ENCODE peak calls at places on chromosomes 7 and 10, in nine cellular contexts. One of them, this sample, is unnamed.
A peak's percentile ranks its signal among the peaks of the same experiment; 100 is the strongest.

GRCh38 chr10:83892737-83893136 is 246.6 kb upstream of the GHITM start:
- DNase-seq in stomach: no peak
- DNase-seq in AG09319: no peak
- DNase-seq in PC-3: no peak
- DNase-seq in BE2C: no peak
- DNase-seq in CD8-positive, alpha-beta T cell: no peak
- DNase-seq in progenitor cell of endocrine pancreas: no peak
- DNase-seq in chondrocyte: no peak
- DNase-seq in fibroblast of lung: no peak
- DNase-seq in this sample: no peak

GRCh38 chr10:132135398-132135872 is 51.3 kb upstream of the DPYSL4 start:
- DNase-seq in stomach: no peak
- DNase-seq in AG09319: no peak
- DNase-seq in PC-3: no peak
- DNase-seq in BE2C: peak; percentile 2
- DNase-seq in CD8-positive, alpha-beta T cell: no peak
- DNase-seq in progenitor cell of endocrine pancreas: no peak
- DNase-seq in chondrocyte: peak; percentile 79
- DNase-seq in fibroblast of lung: no peak
- DNase-seq in this sample: no peak

GRCh38 chr10:68333905-68334431 is 1.2 kb upstream of the PBLD start:
- DNase-seq in stomach: no peak
- DNase-seq in AG09319: no peak
- DNase-seq in PC-3: no peak
- DNase-seq in BE2C: no peak
- DNase-seq in CD8-positive, alpha-beta T cell: no peak
- DNase-seq in progenitor cell of endocrine pancreas: no peak
- DNase-seq in chondrocyte: no peak
- DNase-seq in fibroblast of lung: no peak
- DNase-seq in this sample: no peak

GRCh38 chr7:139043823-139044812 is 8.3 kb upstream of the ZC3HAV1L start:
- DNase-seq in stomach: peak; percentile 55
- DNase-seq in AG09319: no peak
- DNase-seq in PC-3: no peak
- DNase-seq in BE2C: no peak
- DNase-seq in CD8-positive, alpha-beta T cell: peak; percentile 80
- DNase-seq in progenitor cell of endocrine pancreas: no peak
- DNase-seq in chondrocyte: no peak
- DNase-seq in fibroblast of lung: no peak
- DNase-seq in this sample: no peak

GRCh38 chr10:60789340-60789739 is 11.1 kb downstream of the CDK1 start:
- DNase-seq in stomach: no peak
- DNase-seq in AG09319: no peak
- DNase-seq in PC-3: no peak
- DNase-seq in BE2C: no peak
- DNase-seq in CD8-positive, alpha-beta T cell: no peak
- DNase-seq in progenitor cell of endocrine pancreas: no peak
- DNase-seq in chondrocyte: no peak
- DNase-seq in fibroblast of lung: no peak
- DNase-seq in this sample: no peak

GRCh38 chr10:48444266-48444665 is 137.8 kb downstream of the MAPK8 start:
- DNase-seq in stomach: peak; percentile 25
- DNase-seq in AG09319: no peak
- DNase-seq in PC-3: peak; percentile 49
- DNase-seq in BE2C: peak; percentile 34
- DNase-seq in CD8-positive, alpha-beta T cell: no peak
- DNase-seq in progenitor cell of endocrine pancreas: no peak
- DNase-seq in chondrocyte: no peak
- DNase-seq in fibroblast of lung: peak; percentile 27
- DNase-seq in this sample: no peak

GRCh38 chr7:2504128-2504817 is 15.3 kb upstream of the LFNG start:
- DNase-seq in stomach: no peak
- DNase-seq in AG09319: no peak
- DNase-seq in PC-3: no peak
- DNase-seq in BE2C: no peak
- DNase-seq in CD8-positive, alpha-beta T cell: no peak
- DNase-seq in progenitor cell of endocrine pancreas: no peak
- DNase-seq in chondrocyte: no peak
- DNase-seq in fibroblast of lung: no peak
- DNase-seq in this sample: no peak

GRCh38 chr10:79385804-79386531 is 38.7 kb downstream of the PPIF start:
- DNase-seq in stomach: no peak
- DNase-seq in AG09319: no peak
- DNase-seq in PC-3: no peak
- DNase-seq in BE2C: no peak
- DNase-seq in CD8-positive, alpha-beta T cell: peak; percentile 7
- DNase-seq in progenitor cell of endocrine pancreas: peak; percentile 9
- DNase-seq in chondrocyte: peak; percentile 92
- DNase-seq in fibroblast of lung: no peak
- DNase-seq in this sample: no peak

GRCh38 chr10:28241766-28242399 is 61.0 kb downstream of the MPP7 start:
- DNase-seq in stomach: no peak
- DNase-seq in AG09319: peak; percentile 36
- DNase-seq in PC-3: peak; percentile 76
- DNase-seq in BE2C: no peak
- DNase-seq in CD8-positive, alpha-beta T cell: peak; percentile 22
- DNase-seq in progenitor cell of endocrine pancreas: no peak
- DNase-seq in chondrocyte: no peak
- DNase-seq in fibroblast of lung: peak; percentile 46
- DNase-seq in this sample: peak; percentile 41

GRCh38 chr10:31929986-31930675 is 1.5 kb upstream of the ARHGAP12 start:
- DNase-seq in stomach: no peak
- DNase-seq in AG09319: no peak
- DNase-seq in PC-3: no peak
- DNase-seq in BE2C: no peak
- DNase-seq in CD8-positive, alpha-beta T cell: peak; percentile 40
- DNase-seq in progenitor cell of endocrine pancreas: no peak
- DNase-seq in chondrocyte: no peak
- DNase-seq in fibroblast of lung: no peak
- DNase-seq in this sample: no peak

GRCh38 chr10:77784856-77785255 is 141.7 kb downstream of the DLG5 start:
- DNase-seq in stomach: no peak
- DNase-seq in AG09319: no peak
- DNase-seq in PC-3: no peak
- DNase-seq in BE2C: no peak
- DNase-seq in CD8-positive, alpha-beta T cell: no peak
- DNase-seq in progenitor cell of endocrine pancreas: no peak
- DNase-seq in chondrocyte: no peak
- DNase-seq in fibroblast of lung: peak; percentile 95
- DNase-seq in this sample: no peak

GRCh38 chr10:23980054-23980453 is 228.9 kb upstream of the KIAA1217 start:
- DNase-seq in stomach: no peak
- DNase-seq in AG09319: no peak
- DNase-seq in PC-3: no peak
- DNase-seq in BE2C: no peak
- DNase-seq in CD8-positive, alpha-beta T cell: no peak
- DNase-seq in progenitor cell of endocrine pancreas: no peak
- DNase-seq in chondrocyte: no peak
- DNase-seq in fibroblast of lung: no peak
- DNase-seq in this sample: peak; percentile 49

GRCh38 chr10:23976285-23976684 is 232.7 kb upstream of the KIAA1217 start:
- DNase-seq in stomach: no peak
- DNase-seq in AG09319: no peak
- DNase-seq in PC-3: no peak
- DNase-seq in BE2C: no peak
- DNase-seq in CD8-positive, alpha-beta T cell: no peak
- DNase-seq in progenitor cell of endocrine pancreas: no peak
- DNase-seq in chondrocyte: no peak
- DNase-seq in fibroblast of lung: no peak
- DNase-seq in this sample: no peak

DNA sequence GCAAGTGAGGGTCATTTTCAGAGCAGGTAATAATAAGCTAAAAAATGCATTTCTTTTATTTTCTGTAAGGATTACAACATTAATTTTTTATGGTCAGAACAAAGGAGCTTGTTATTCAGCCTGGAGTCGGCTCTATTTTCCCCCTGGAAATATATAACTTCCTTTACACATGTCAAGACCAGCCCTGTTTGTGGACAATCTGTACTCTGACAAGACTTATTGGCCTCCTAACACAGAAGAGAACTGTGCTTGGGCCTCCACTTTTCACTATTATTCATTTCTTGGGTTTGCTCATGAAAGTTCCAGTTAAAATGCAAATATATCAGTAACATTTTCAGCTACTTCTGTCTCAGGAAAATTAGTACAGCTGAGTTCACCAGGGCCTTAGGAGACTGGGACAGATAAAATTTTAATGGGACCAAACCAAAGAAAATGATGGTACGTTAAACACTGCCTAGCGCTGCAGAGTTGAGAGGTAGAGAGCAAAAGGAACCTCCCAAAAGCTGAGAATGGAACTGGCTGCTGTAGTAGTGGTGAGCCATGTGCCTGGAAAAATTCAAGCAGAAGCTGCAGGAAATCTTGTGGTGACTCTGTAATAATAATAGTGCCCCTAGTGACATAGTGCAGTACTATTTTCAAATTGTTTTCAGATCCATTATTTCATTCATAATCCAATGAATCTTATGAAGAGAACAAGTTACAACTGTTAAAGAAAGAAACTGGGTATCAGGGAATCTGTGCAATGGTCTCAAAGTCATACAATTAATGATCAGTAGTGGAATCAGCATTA is 227.2 kb upstream of the KIAA1217 start:
- DNase-seq in stomach: no peak
- DNase-seq in AG09319: no peak
- DNase-seq in PC-3: no peak
- DNase-seq in BE2C: no peak
- DNase-seq in CD8-positive, alpha-beta T cell: no peak
- DNase-seq in progenitor cell of endocrine pancreas: no peak
- DNase-seq in chondrocyte: no peak
- DNase-seq in fibroblast of lung: no peak
- DNase-seq in this sample: no peak
- TF ChIP-seq CTCF in stomach: no peak
- TF ChIP-seq CTCF in AG09319: no peak
- TF ChIP-seq CTCF in PC-3: peak; percentile 39
- TF ChIP-seq CTCF in BE2C: no peak
- TF ChIP-seq CTCF in CD8-positive, alpha-beta T cell: no peak
- TF ChIP-seq CTCF in progenitor cell of endocrine pancreas: peak; percentile 43
- TF ChIP-seq CTCF in chondrocyte: peak; percentile 22
- TF ChIP-seq CTCF in fibroblast of lung: no peak
- TF ChIP-seq CTCF in this sample: no peak

GRCh38 chr10:99711129-99711719 is 20.7 kb downstream of the COX15 start:
- DNase-seq in stomach: peak; percentile 29
- DNase-seq in AG09319: peak; percentile 45
- DNase-seq in PC-3: peak; percentile 66
- DNase-seq in BE2C: peak; percentile 50
- DNase-seq in CD8-positive, alpha-beta T cell: no peak
- DNase-seq in progenitor cell of endocrine pancreas: no peak
- DNase-seq in chondrocyte: no peak
- DNase-seq in fibroblast of lung: peak; percentile 57
- DNase-seq in this sample: peak; percentile 12

GRCh38 chr10:99708428-99709010 is 23.4 kb downstream of the COX15 start:
- DNase-seq in stomach: no peak
- DNase-seq in AG09319: no peak
- DNase-seq in PC-3: no peak
- DNase-seq in BE2C: no peak
- DNase-seq in CD8-positive, alpha-beta T cell: no peak
- DNase-seq in progenitor cell of endocrine pancreas: no peak
- DNase-seq in chondrocyte: no peak
- DNase-seq in fibroblast of lung: peak; percentile 40
- DNase-seq in this sample: no peak

GRCh38 chr10:99714446-99714845 is 17.5 kb downstream of the COX15 start:
- DNase-seq in stomach: no peak
- DNase-seq in AG09319: no peak
- DNase-seq in PC-3: no peak
- DNase-seq in BE2C: no peak
- DNase-seq in CD8-positive, alpha-beta T cell: no peak
- DNase-seq in progenitor cell of endocrine pancreas: no peak
- DNase-seq in chondrocyte: no peak
- DNase-seq in fibroblast of lung: no peak
- DNase-seq in this sample: no peak

GRCh38 chr10:99709480-99710229 is 22.3 kb downstream of the COX15 start:
- DNase-seq in stomach: no peak
- DNase-seq in AG09319: no peak
- DNase-seq in PC-3: no peak
- DNase-seq in BE2C: no peak
- DNase-seq in CD8-positive, alpha-beta T cell: no peak
- DNase-seq in progenitor cell of endocrine pancreas: no peak
- DNase-seq in chondrocyte: no peak
- DNase-seq in fibroblast of lung: peak; percentile 57
- DNase-seq in this sample: no peak
- TF ChIP-seq CTCF in stomach: no peak
- TF ChIP-seq CTCF in AG09319: no peak
- TF ChIP-seq CTCF in PC-3: no peak
- TF ChIP-seq CTCF in BE2C: no peak
- TF ChIP-seq CTCF in CD8-positive, alpha-beta T cell: no peak
- TF ChIP-seq CTCF in progenitor cell of endocrine pancreas: no peak
- TF ChIP-seq CTCF in chondrocyte: no peak
- TF ChIP-seq CTCF in fibroblast of lung: peak; percentile 20
- TF ChIP-seq CTCF in this sample: no peak

DNA sequence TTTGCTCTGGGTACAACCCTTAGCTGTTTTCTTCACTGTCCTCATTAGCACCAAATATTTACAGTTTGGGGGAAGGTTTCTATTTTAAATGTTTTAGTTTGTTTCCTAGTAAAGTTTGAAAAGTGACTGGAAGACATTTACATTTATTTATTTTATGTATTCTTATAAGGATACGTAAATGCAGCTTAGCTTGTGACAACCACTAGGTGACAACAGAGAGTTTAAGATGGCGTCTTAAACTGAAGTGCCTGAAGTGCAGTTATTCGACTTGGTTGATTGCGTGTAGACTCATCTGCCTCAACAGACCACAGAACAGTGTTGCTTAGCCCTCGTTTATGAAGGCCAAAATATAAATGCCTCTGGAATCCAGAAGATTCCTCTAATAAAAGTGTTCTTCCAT is 378.2 kb upstream of the MYO3A start:
- DNase-seq in stomach: no peak
- DNase-seq in AG09319: no peak
- DNase-seq in PC-3: no peak
- DNase-seq in BE2C: no peak
- DNase-seq in CD8-positive, alpha-beta T cell: no peak
- DNase-seq in progenitor cell of endocrine pancreas: no peak
- DNase-seq in chondrocyte: no peak
- DNase-seq in fibroblast of lung: peak; percentile 14
- DNase-seq in this sample: no peak
- TF ChIP-seq CTCF in stomach: no peak
- TF ChIP-seq CTCF in AG09319: no peak
- TF ChIP-seq CTCF in PC-3: no peak
- TF ChIP-seq CTCF in BE2C: no peak
- TF ChIP-seq CTCF in CD8-positive, alpha-beta T cell: no peak
- TF ChIP-seq CTCF in progenitor cell of endocrine pancreas: peak; percentile 18
- TF ChIP-seq CTCF in chondrocyte: no peak
- TF ChIP-seq CTCF in fibroblast of lung: no peak
- TF ChIP-seq CTCF in this sample: no peak

DNA sequence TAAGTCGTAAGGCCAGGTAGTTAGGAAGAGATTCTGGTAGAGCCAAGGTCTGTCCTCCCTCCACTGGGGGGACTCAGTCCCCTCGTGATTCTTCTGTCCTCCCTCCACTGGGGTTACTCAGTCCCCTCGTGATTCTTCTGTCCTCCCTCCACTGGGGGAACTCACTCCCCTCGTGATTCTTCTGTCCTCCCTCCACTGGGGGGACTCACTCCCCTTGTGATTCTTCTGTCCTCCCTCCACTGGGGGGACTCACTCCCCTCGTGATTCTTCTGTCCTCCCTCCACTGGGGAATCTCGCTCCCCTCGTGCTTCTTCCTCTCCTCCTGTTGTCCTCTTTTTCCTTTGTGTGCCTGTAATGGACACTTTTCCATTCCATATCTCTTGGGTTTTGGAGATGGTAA is 125.1 kb downstream of the CELF2 start:
- DNase-seq in stomach: no peak
- DNase-seq in AG09319: no peak
- DNase-seq in PC-3: no peak
- DNase-seq in BE2C: no peak
- DNase-seq in CD8-positive, alpha-beta T cell: no peak
- DNase-seq in progenitor cell of endocrine pancreas: no peak
- DNase-seq in chondrocyte: no peak
- DNase-seq in fibroblast of lung: no peak
- DNase-seq in this sample: no peak
- TF ChIP-seq CTCF in stomach: no peak
- TF ChIP-seq CTCF in AG09319: no peak
- TF ChIP-seq CTCF in PC-3: no peak
- TF ChIP-seq CTCF in BE2C: no peak
- TF ChIP-seq CTCF in CD8-positive, alpha-beta T cell: no peak
- TF ChIP-seq CTCF in progenitor cell of endocrine pancreas: no peak
- TF ChIP-seq CTCF in chondrocyte: no peak
- TF ChIP-seq CTCF in fibroblast of lung: no peak
- TF ChIP-seq CTCF in this sample: no peak

This sample was measured in nephron progenitor cell.